ENCODE peak calls at places on chromosomes 16 and 17, in five cellular contexts. One of them, this sample, is unnamed.

GRCh38 chr17:69462010-69462409 is 47.5 kb downstream of the MAP2K6 start:
- DNase-seq in HFFc6: no peak
- DNase-seq in MG63: no peak
- DNase-seq in CD8-positive, alpha-beta memory T cell: no peak
- DNase-seq in activated T-helper 1 cell treated with anti-CD3 and anti-CD28 coated beads, Interleukin-12 subunit alpha, Interleukin-12 subunit beta, Interleukin-2, Interleukin-4 antibody, amounts not matched to agents 30 ng/mL and 10 ng/mL and 1 ng/mL, durations not matched to agents 14 hours and 24 hours and 36 hours: no peak
- DNase-seq in this sample: no peak

GRCh38 chr16:47697826-47698225 is 236.7 kb downstream of the PHKB start:
- DNase-seq in activated T-helper 1 cell treated with anti-CD3 and anti-CD28 coated beads, Interleukin-12 subunit alpha, Interleukin-12 subunit beta, Interleukin-2, Interleukin-4 antibody, amounts not matched to agents 30 ng/mL and 10 ng/mL and 1 ng/mL, durations not matched to agents 14 hours and 24 hours and 36 hours: no peak
- DNase-seq in CD8-positive, alpha-beta memory T cell: no peak
- DNase-seq in HFFc6: no peak
- DNase-seq in MG63: no peak
- DNase-seq in this sample: no peak

GRCh38 chr16:49856741-49857330 is 924 bp upstream of the ZNF423 start:
- DNase-seq in activated T-helper 1 cell treated with anti-CD3 and anti-CD28 coated beads, Interleukin-12 subunit alpha, Interleukin-12 subunit beta, Interleukin-2, Interleukin-4 antibody, amounts not matched to agents 30 ng/mL and 10 ng/mL and 1 ng/mL, durations not matched to agents 14 hours and 24 hours and 36 hours: no peak
- DNase-seq in HFFc6: peak
- DNase-seq in MG63: peak
- DNase-seq in CD8-positive, alpha-beta memory T cell: no peak
- DNase-seq in this sample: no peak

GRCh38 chr17:8464941-8465340 is 29.3 kb downstream of the NDEL1 start:
- DNase-seq in HFFc6: no peak
- DNase-seq in MG63: no peak
- DNase-seq in activated T-helper 1 cell treated with anti-CD3 and anti-CD28 coated beads, Interleukin-12 subunit alpha, Interleukin-12 subunit beta, Interleukin-2, Interleukin-4 antibody, amounts not matched to agents 30 ng/mL and 10 ng/mL and 1 ng/mL, durations not matched to agents 14 hours and 24 hours and 36 hours: no peak
- DNase-seq in CD8-positive, alpha-beta memory T cell: no peak
- DNase-seq in this sample: no peak

GRCh38 chr17:63680700-63681099 is 19.2 kb downstream of the LIMD2 start:
- DNase-seq in HFFc6: no peak
- DNase-seq in activated T-helper 1 cell treated with anti-CD3 and anti-CD28 coated beads, Interleukin-12 subunit alpha, Interleukin-12 subunit beta, Interleukin-2, Interleukin-4 antibody, amounts not matched to agents 30 ng/mL and 10 ng/mL and 1 ng/mL, durations not matched to agents 14 hours and 24 hours and 36 hours: no peak
- DNase-seq in MG63: no peak
- DNase-seq in CD8-positive, alpha-beta memory T cell: no peak
- DNase-seq in this sample: no peak

GRCh38 chr17:46925185-46925858 is 2.4 kb downstream of the GOSR2 start:
- DNase-seq in MG63: no peak
- DNase-seq in CD8-positive, alpha-beta memory T cell: no peak
- DNase-seq in activated T-helper 1 cell treated with anti-CD3 and anti-CD28 coated beads, Interleukin-12 subunit alpha, Interleukin-12 subunit beta, Interleukin-2, Interleukin-4 antibody, amounts not matched to agents 30 ng/mL and 10 ng/mL and 1 ng/mL, durations not matched to agents 14 hours and 24 hours and 36 hours: no peak
- DNase-seq in HFFc6: no peak
- DNase-seq in this sample: no peak

GRCh38 chr16:89720859-89721643 is at the start of the genes VPS9D1 and ZNF276:
- DNase-seq in CD8-positive, alpha-beta memory T cell: peak
- DNase-seq in MG63: peak
- DNase-seq in HFFc6: peak
- DNase-seq in activated T-helper 1 cell treated with anti-CD3 and anti-CD28 coated beads, Interleukin-12 subunit alpha, Interleukin-12 subunit beta, Interleukin-2, Interleukin-4 antibody, amounts not matched to agents 30 ng/mL and 10 ng/mL and 1 ng/mL, durations not matched to agents 14 hours and 24 hours and 36 hours: peak
- DNase-seq in this sample: peak

GRCh38 chr16:51151951-51152663 is 1.0 kb upstream of the SALL1 start:
- DNase-seq in CD8-positive, alpha-beta memory T cell: no peak
- DNase-seq in activated T-helper 1 cell treated with anti-CD3 and anti-CD28 coated beads, Interleukin-12 subunit alpha, Interleukin-12 subunit beta, Interleukin-2, Interleukin-4 antibody, amounts not matched to agents 30 ng/mL and 10 ng/mL and 1 ng/mL, durations not matched to agents 14 hours and 24 hours and 36 hours: no peak
- DNase-seq in HFFc6: peak
- DNase-seq in MG63: peak
- DNase-seq in this sample: no peak

GRCh38 chr17:75722076-75722475 is 817 bp downstream of the ITGB4 start:
- DNase-seq in CD8-positive, alpha-beta memory T cell: no peak
- DNase-seq in MG63: no peak
- DNase-seq in activated T-helper 1 cell treated with anti-CD3 and anti-CD28 coated beads, Interleukin-12 subunit alpha, Interleukin-12 subunit beta, Interleukin-2, Interleukin-4 antibody, amounts not matched to agents 30 ng/mL and 10 ng/mL and 1 ng/mL, durations not matched to agents 14 hours and 24 hours and 36 hours: no peak
- DNase-seq in HFFc6: no peak
- DNase-seq in this sample: no peak

GRCh38 chr16:50335198-50335958 is 33.4 kb downstream of the BRD7 start:
- DNase-seq in HFFc6: no peak
- DNase-seq in MG63: no peak
- DNase-seq in activated T-helper 1 cell treated with anti-CD3 and anti-CD28 coated beads, Interleukin-12 subunit alpha, Interleukin-12 subunit beta, Interleukin-2, Interleukin-4 antibody, amounts not matched to agents 30 ng/mL and 10 ng/mL and 1 ng/mL, durations not matched to agents 14 hours and 24 hours and 36 hours: no peak
- DNase-seq in CD8-positive, alpha-beta memory T cell: no peak
- DNase-seq in this sample: peak

GRCh38 chr17:7477392-7478275 is 1.8 kb downstream of the ZBTB4 start:
- DNase-seq in activated T-helper 1 cell treated with anti-CD3 and anti-CD28 coated beads, Interleukin-12 subunit alpha, Interleukin-12 subunit beta, Interleukin-2, Interleukin-4 antibody, amounts not matched to agents 30 ng/mL and 10 ng/mL and 1 ng/mL, durations not matched to agents 14 hours and 24 hours and 36 hours: no peak
- DNase-seq in CD8-positive, alpha-beta memory T cell: no peak
- DNase-seq in HFFc6: peak
- DNase-seq in MG63: peak
- DNase-seq in this sample: peak

GRCh38 chr17:79977711-79978544 is 57.7 kb downstream of the TBC1D16 start:
- DNase-seq in CD8-positive, alpha-beta memory T cell: peak
- DNase-seq in HFFc6: no peak
- DNase-seq in activated T-helper 1 cell treated with anti-CD3 and anti-CD28 coated beads, Interleukin-12 subunit alpha, Interleukin-12 subunit beta, Interleukin-2, Interleukin-4 antibody, amounts not matched to agents 30 ng/mL and 10 ng/mL and 1 ng/mL, durations not matched to agents 14 hours and 24 hours and 36 hours: no peak
- DNase-seq in MG63: no peak
- DNase-seq in this sample: peak

GRCh38 chr16:11639925-11640899 is 28.0 kb upstream of the SNN start:
- DNase-seq in MG63: peak
- DNase-seq in activated T-helper 1 cell treated with anti-CD3 and anti-CD28 coated beads, Interleukin-12 subunit alpha, Interleukin-12 subunit beta, Interleukin-2, Interleukin-4 antibody, amounts not matched to agents 30 ng/mL and 10 ng/mL and 1 ng/mL, durations not matched to agents 14 hours and 24 hours and 36 hours: no peak
- DNase-seq in HFFc6: peak
- DNase-seq in CD8-positive, alpha-beta memory T cell: no peak
- DNase-seq in this sample: no peak

GRCh38 chr16:89190150-89190958 is 10.0 kb downstream of the SLC22A31 start:
- DNase-seq in CD8-positive, alpha-beta memory T cell: no peak
- DNase-seq in activated T-helper 1 cell treated with anti-CD3 and anti-CD28 coated beads, Interleukin-12 subunit alpha, Interleukin-12 subunit beta, Interleukin-2, Interleukin-4 antibody, amounts not matched to agents 30 ng/mL and 10 ng/mL and 1 ng/mL, durations not matched to agents 14 hours and 24 hours and 36 hours: no peak
- DNase-seq in HFFc6: no peak
- DNase-seq in MG63: no peak
- DNase-seq in this sample: no peak